ENCODE peak calls at places on chromosomes 16 and 17, in five cellular contexts. One of them, this sample, is unnamed.

GRCh38 chr17:39001703-39002637 is 34.8 kb upstream of the FBXO47 start:
- DNase-seq in right atrium auricular region: peak; percentile 93
- DNase-seq in skeletal muscle cell: peak; percentile 65
- DNase-seq in tibial artery: peak; percentile 90
- DNase-seq in activated CD4-positive, CD25-positive, alpha-beta regulatory T cell: no peak
- DNase-seq in this sample: peak; percentile 96

GRCh38 chr16:49056546-49056945 is 225.1 kb downstream of the CBLN1 start:
- DNase-seq in right atrium auricular region: no peak
- DNase-seq in skeletal muscle cell: no peak
- DNase-seq in tibial artery: no peak
- DNase-seq in activated CD4-positive, CD25-positive, alpha-beta regulatory T cell: no peak
- DNase-seq in this sample: no peak

GRCh38 chr17:27552467-27552779 is 78.6 kb upstream of the LGALS9 start:
- DNase-seq in right atrium auricular region: no peak
- DNase-seq in skeletal muscle cell: no peak
- DNase-seq in tibial artery: no peak
- DNase-seq in activated CD4-positive, CD25-positive, alpha-beta regulatory T cell: no peak
- DNase-seq in this sample: no peak

GRCh38 chr17:68790931-68791330 is 164.3 kb downstream of the ABCA8 start:
- DNase-seq in right atrium auricular region: no peak
- DNase-seq in skeletal muscle cell: no peak
- DNase-seq in tibial artery: no peak
- DNase-seq in activated CD4-positive, CD25-positive, alpha-beta regulatory T cell: no peak
- DNase-seq in this sample: no peak

GRCh38 chr17:64254755-64255154 is 8.3 kb downstream of the TEX2 start:
- DNase-seq in right atrium auricular region: no peak
- DNase-seq in skeletal muscle cell: no peak
- DNase-seq in tibial artery: no peak
- DNase-seq in activated CD4-positive, CD25-positive, alpha-beta regulatory T cell: no peak
- DNase-seq in this sample: no peak

GRCh38 chr17:36653374-36653773 is 52.0 kb downstream of the MRM1 start:
- DNase-seq in right atrium auricular region: no peak
- DNase-seq in skeletal muscle cell: no peak
- DNase-seq in tibial artery: no peak
- DNase-seq in activated CD4-positive, CD25-positive, alpha-beta regulatory T cell: no peak
- DNase-seq in this sample: no peak

GRCh38 chr16:79026117-79026516 is 574.4 kb downstream of the MAF start:
- DNase-seq in right atrium auricular region: no peak
- DNase-seq in skeletal muscle cell: no peak
- DNase-seq in tibial artery: no peak
- DNase-seq in activated CD4-positive, CD25-positive, alpha-beta regulatory T cell: no peak
- DNase-seq in this sample: no peak

GRCh38 chr17:49278076-49278475 is 47.5 kb upstream of the PHOSPHO1 start:
- DNase-seq in right atrium auricular region: no peak
- DNase-seq in skeletal muscle cell: no peak
- DNase-seq in tibial artery: no peak
- DNase-seq in activated CD4-positive, CD25-positive, alpha-beta regulatory T cell: no peak
- DNase-seq in this sample: no peak

GRCh38 chr17:40111221-40112128 is 10.3 kb upstream of the MSL1 start:
- DNase-seq in right atrium auricular region: peak; percentile 93
- DNase-seq in skeletal muscle cell: peak; percentile 89
- DNase-seq in tibial artery: peak; percentile 96
- DNase-seq in activated CD4-positive, CD25-positive, alpha-beta regulatory T cell: peak; percentile 36
- DNase-seq in this sample: peak; percentile 97

GRCh38 chr16:84847554-84848415 is 28.0 kb downstream of the CRISPLD2 start:
- DNase-seq in right atrium auricular region: no peak
- DNase-seq in skeletal muscle cell: no peak
- DNase-seq in tibial artery: no peak
- DNase-seq in activated CD4-positive, CD25-positive, alpha-beta regulatory T cell: no peak
- DNase-seq in this sample: no peak

GRCh38 chr17:491086-492014 is 138.7 kb upstream of the RPH3AL start:
- DNase-seq in right atrium auricular region: peak; percentile 76
- DNase-seq in skeletal muscle cell: no peak
- DNase-seq in tibial artery: no peak
- DNase-seq in activated CD4-positive, CD25-positive, alpha-beta regulatory T cell: no peak
- DNase-seq in this sample: peak; percentile 91

GRCh38 chr16:3738541-3738940 is 21.2 kb upstream of the TRAP1 start:
- DNase-seq in right atrium auricular region: no peak
- DNase-seq in skeletal muscle cell: no peak
- DNase-seq in tibial artery: no peak
- DNase-seq in activated CD4-positive, CD25-positive, alpha-beta regulatory T cell: no peak
- DNase-seq in this sample: no peak

GRCh38 chr17:64741038-64741641 is 79.0 kb upstream of the SMURF2 start:
- DNase-seq in right atrium auricular region: no peak
- DNase-seq in skeletal muscle cell: peak; percentile 54
- DNase-seq in tibial artery: peak; percentile 59
- DNase-seq in activated CD4-positive, CD25-positive, alpha-beta regulatory T cell: no peak
- DNase-seq in this sample: peak; percentile 84

GRCh38 chr17:80920406-80920805 is 71.2 kb upstream of the CHMP6 start:
- DNase-seq in right atrium auricular region: no peak
- DNase-seq in skeletal muscle cell: no peak
- DNase-seq in tibial artery: no peak
- DNase-seq in activated CD4-positive, CD25-positive, alpha-beta regulatory T cell: no peak
- DNase-seq in this sample: no peak

GRCh38 chr17:70405492-70406220 is 236.3 kb downstream of the KCNJ2 start:
- DNase-seq in right atrium auricular region: no peak
- DNase-seq in skeletal muscle cell: peak; percentile 93
- DNase-seq in tibial artery: no peak
- DNase-seq in activated CD4-positive, CD25-positive, alpha-beta regulatory T cell: no peak
- DNase-seq in this sample: no peak

GRCh38 chr16:1613240-1613639 is 1.1 kb downstream of the CRAMP1 start:
- DNase-seq in right atrium auricular region: no peak
- DNase-seq in skeletal muscle cell: no peak
- DNase-seq in tibial artery: no peak
- DNase-seq in activated CD4-positive, CD25-positive, alpha-beta regulatory T cell: no peak
- DNase-seq in this sample: no peak

GRCh38 chr17:42315402-42316156 is 27.3 kb downstream of the STAT5A start:
- DNase-seq in right atrium auricular region: no peak
- DNase-seq in skeletal muscle cell: no peak
- DNase-seq in tibial artery: no peak
- DNase-seq in activated CD4-positive, CD25-positive, alpha-beta regulatory T cell: no peak
- DNase-seq in this sample: no peak

GRCh38 chr17:17055286-17056166 is 13.3 kb downstream of the MPRIP start:
- DNase-seq in right atrium auricular region: no peak
- DNase-seq in skeletal muscle cell: no peak
- DNase-seq in tibial artery: no peak
- DNase-seq in activated CD4-positive, CD25-positive, alpha-beta regulatory T cell: no peak
- DNase-seq in this sample: no peak

GRCh38 chr17:62653831-62654829 is 26.7 kb downstream of the MRC2 start:
- DNase-seq in right atrium auricular region: peak; percentile 77
- DNase-seq in skeletal muscle cell: peak; percentile 48
- DNase-seq in tibial artery: peak; percentile 44
- DNase-seq in activated CD4-positive, CD25-positive, alpha-beta regulatory T cell: no peak
- DNase-seq in this sample: no peak

GRCh38 chr17:29592850-29593545 is at the start of gene ANKRD13B:
- DNase-seq in right atrium auricular region: no peak
- DNase-seq in skeletal muscle cell: no peak
- DNase-seq in tibial artery: peak; percentile 55
- DNase-seq in activated CD4-positive, CD25-positive, alpha-beta regulatory T cell: no peak
- DNase-seq in this sample: peak; percentile 27

GRCh38 chr17:9802294-9802693 is 10.9 kb upstream of the DHRS7C start:
- DNase-seq in right atrium auricular region: no peak
- DNase-seq in skeletal muscle cell: no peak
- DNase-seq in tibial artery: no peak
- DNase-seq in activated CD4-positive, CD25-positive, alpha-beta regulatory T cell: no peak
- DNase-seq in this sample: no peak

GRCh38 chr16:79767597-79768280 is 167.2 kb upstream of the MAF start:
- DNase-seq in right atrium auricular region: no peak
- DNase-seq in skeletal muscle cell: no peak
- DNase-seq in tibial artery: peak; percentile 19
- DNase-seq in activated CD4-positive, CD25-positive, alpha-beta regulatory T cell: no peak
- DNase-seq in this sample: no peak

GRCh38 chr17:38425744-38426143 is 2.5 kb upstream of the ARHGAP23 start:
- DNase-seq in right atrium auricular region: no peak
- DNase-seq in skeletal muscle cell: no peak
- DNase-seq in tibial artery: no peak
- DNase-seq in activated CD4-positive, CD25-positive, alpha-beta regulatory T cell: no peak
- DNase-seq in this sample: no peak

GRCh38 chr16:78957328-78958100 is 643.0 kb downstream of the MAF start:
- DNase-seq in right atrium auricular region: no peak
- DNase-seq in skeletal muscle cell: no peak
- DNase-seq in tibial artery: no peak
- DNase-seq in activated CD4-positive, CD25-positive, alpha-beta regulatory T cell: no peak
- DNase-seq in this sample: peak; percentile 61

GRCh38 chr17:4807534-4808377 is 804 bp downstream of the PLD2 start:
- DNase-seq in right atrium auricular region: no peak
- DNase-seq in skeletal muscle cell: no peak
- DNase-seq in tibial artery: no peak
- DNase-seq in activated CD4-positive, CD25-positive, alpha-beta regulatory T cell: no peak
- DNase-seq in this sample: no peak